ENCODE peak calls at places on chromosome 22, in eight cellular contexts. S, M, N, A, R, E, F and G are unnamed samples. For H3K27me3, the result is how much of the 10 kb centered on the place peaks cover.

GRCh38 chr22:38428714-38429113 is 26.3 kb downstream of the KCNJ4 start:
- DNase-seq in E (no peak), S (no peak), N (no peak), A (no peak), R (no peak), M (no peak), F (no peak), G (no peak)

GRCh38 chr22:33918676-33919590 is 1.3 kb downstream of the LARGE1 start:
- DNase-seq in E (no peak), F (no peak), N (no peak), R (no peak), S (peak), M (no peak), A (peak), G (peak)

GRCh38 chr22:28810839-28811491 is 10.6 kb upstream of the XBP1 start:
- DNase-seq in M (peak), E (no peak), R (no peak), F (no peak), S (no peak), A (no peak), N (no peak), G (no peak)

GRCh38 chr22:33210129-33210784 is 152.1 kb upstream of the SYN3 start:
- DNase-seq in A (peak), R (no peak), N (peak), S (peak), M (no peak), F (peak), E (peak), G (peak)

GRCh38 chr22:40973144-40973543 is 22.0 kb downstream of the RBX1 start:
- DNase-seq in A (no peak), S (no peak), F (no peak), R (no peak), N (no peak), M (no peak), E (no peak), G (no peak)

GRCh38 chr22:37760152-37760551 is 47.6 kb upstream of the GCAT start:
- DNase-seq in E (no peak), A (no peak), R (no peak), F (no peak), M (no peak), S (no peak), N (no peak), G (no peak)

GRCh38 chr22:41447435-41448188 is 1.0 kb upstream of the TOB2 start:
- DNase-seq in A (peak), F (peak), E (peak), R (peak), S (peak), N (peak), M (peak), G (peak)

GRCh38 chr22:40482391-40482790 is 112.0 kb downstream of the SGSM3 start:
- DNase-seq in E (no peak), R (no peak), N (peak), S (no peak), A (no peak), M (no peak), F (no peak), G (peak)

GRCh38 chr22:17706451-17706900 is 67.8 kb downstream of the BID start:
- DNase-seq in A (peak), M (peak), E (peak), R (peak), F (peak), S (peak), N (peak), G (peak)

GRCh38 chr22:49024775-49025440 is 802.8 kb downstream of the BRD1 start:
- DNase-seq in E (no peak), S (no peak), N (no peak), F (no peak), M (no peak), R (no peak), A (no peak), G (no peak)

GRCh38 chr22:24992946-24993345 is 40.4 kb downstream of the KIAA1671 start:
- DNase-seq in R (no peak), F (no peak), S (no peak), N (no peak), E (no peak), A (no peak), M (no peak), G (no peak)

GRCh38 chr22:22178992-22179391 is 65.6 kb upstream of the VPREB1 start:
- DNase-seq in E (no peak), M (no peak), N (no peak), A (no peak), F (no peak), S (no peak), R (no peak), G (no peak)

GRCh38 chr22:43900206-43900605 is 8.4 kb upstream of the PNPLA5 start:
- DNase-seq in R (no peak), N (no peak), S (no peak), E (no peak), F (no peak), A (no peak), M (no peak), G (no peak)

GRCh38 chr22:47133263-47133662 is 370.8 kb downstream of the TBC1D22A start:
- DNase-seq in M (no peak), S (no peak), F (no peak), E (no peak), R (no peak), N (no peak), A (peak), G (no peak)

GRCh38 chr22:40534379-40535188 is 101.9 kb downstream of the MRTFA start:
- DNase-seq in S (peak), A (peak), R (no peak), M (no peak), E (no peak), F (no peak), N (peak), G (peak)

GRCh38 chr22:33656808-33657628 is 263.3 kb downstream of the LARGE1 start:
- DNase-seq in R (no peak), M (no peak), N (no peak), E (no peak), A (no peak), S (no peak), F (no peak), G (no peak)

GRCh38 chr22:49747705-49748104 is 80.0 kb downstream of the BRD1 start:
- DNase-seq in S (no peak), M (no peak), N (no peak), E (no peak), R (no peak), F (no peak), A (no peak), G (no peak)

GRCh38 chr22:23289851-23290724 is 109.8 kb downstream of the BCR start:
- DNase-seq in A (peak), E (peak), R (peak), N (peak), F (peak), S (peak), M (peak), G (peak)

GRCh38 chr22:17575681-17576080 is 12.4 kb downstream of the SLC25A18 start:
- DNase-seq in M (no peak), A (no peak), E (no peak), N (no peak), R (no peak), S (no peak), F (no peak), G (no peak)

GRCh38 chr22:23106906-23107367 is 34.9 kb downstream of the RSPH14 start:
- DNase-seq in A (no peak), N (no peak), R (no peak), S (no peak), M (no peak), F (no peak), E (no peak), G (no peak)

GRCh38 chr22:42969348-42969975 is 45.5 kb downstream of the PACSIN2 start:
- DNase-seq in R (no peak), F (no peak), N (peak), A (peak), M (no peak), S (peak), E (no peak), G (peak)

GRCh38 chr22:31272522-31273446 is 19.5 kb downstream of the PIK3IP1 start:
- DNase-seq in A (peak), M (peak), F (peak), S (peak), N (peak), R (no peak), E (peak), G (no peak)

GRCh38 chr22:21070690-21071615 is 25.2 kb downstream of the LRRC74B start:
- DNase-seq in M (no peak), E (no peak), A (no peak), R (no peak), S (no peak), F (no peak), N (no peak), G (no peak)

GRCh38 chr22:48797731-48798130 is 1029.9 kb downstream of the BRD1 start:
- DNase-seq in R (no peak), E (no peak), N (no peak), F (no peak), S (no peak), A (no peak), M (no peak), G (no peak)

GRCh38 chr22:42138122-42138770 is 7.6 kb upstream of the CYP2D6 start:
- DNase-seq in N (no peak), S (no peak), F (no peak), E (no peak), R (no peak), M (no peak), A (no peak), G (no peak)

GRCh38 chr22:41021039-41021654 is 70.0 kb downstream of the RBX1 start:
- DNase-seq in M (no peak), A (no peak), S (no peak), R (no peak), E (peak), F (peak), N (no peak), G (no peak)

GRCh38 chr22:49670610-49671330 is 156.9 kb downstream of the BRD1 start:
- DNase-seq in R (no peak), S (no peak), N (no peak), A (no peak), E (peak), M (no peak), F (no peak), G (no peak)

GRCh38 chr22:20964799-20965103 is 2.3 kb upstream of the AIFM3 start:
- DNase-seq in N (no peak), E (no peak), M (no peak), A (no peak), R (no peak), F (no peak), S (no peak), G (no peak)

GRCh38 chr22:31083377-31083768 is 2.3 kb downstream of the SMTN start:
- DNase-seq in F (no peak), R (no peak), M (no peak), A (no peak), S (no peak), N (no peak), E (peak), G (no peak)

GRCh38 chr22:41969110-41969646 is at the start of gene SEPTIN3:
- DNase-seq in F (peak), A (no peak), S (no peak), M (no peak), R (no peak), E (no peak), N (no peak), G (no peak)

GRCh38 chr22:24402460-24403192 is 24.8 kb upstream of the ADORA2A start:
- DNase-seq in R (no peak), N (peak), A (peak), F (peak), S (peak), M (no peak), E (peak), G (peak)

GRCh38 chr22:23053051-23053707 is 17.1 kb upstream of the GNAZ start:
- DNase-seq in R (no peak), E (no peak), A (no peak), M (no peak), N (no peak), F (no peak), S (no peak), G (no peak)

GRCh38 chr22:17882727-17883126 is 108.5 kb upstream of the BID start:
- DNase-seq in F (no peak), N (no peak), M (no peak), R (no peak), S (no peak), E (no peak), A (no peak), G (no peak)

GRCh38 chr22:23129149-23129548 is 12.6 kb downstream of the RSPH14 start:
- DNase-seq in S (no peak), N (no peak), A (no peak), R (no peak), F (no peak), E (no peak), M (no peak), G (no peak)

DNA sequence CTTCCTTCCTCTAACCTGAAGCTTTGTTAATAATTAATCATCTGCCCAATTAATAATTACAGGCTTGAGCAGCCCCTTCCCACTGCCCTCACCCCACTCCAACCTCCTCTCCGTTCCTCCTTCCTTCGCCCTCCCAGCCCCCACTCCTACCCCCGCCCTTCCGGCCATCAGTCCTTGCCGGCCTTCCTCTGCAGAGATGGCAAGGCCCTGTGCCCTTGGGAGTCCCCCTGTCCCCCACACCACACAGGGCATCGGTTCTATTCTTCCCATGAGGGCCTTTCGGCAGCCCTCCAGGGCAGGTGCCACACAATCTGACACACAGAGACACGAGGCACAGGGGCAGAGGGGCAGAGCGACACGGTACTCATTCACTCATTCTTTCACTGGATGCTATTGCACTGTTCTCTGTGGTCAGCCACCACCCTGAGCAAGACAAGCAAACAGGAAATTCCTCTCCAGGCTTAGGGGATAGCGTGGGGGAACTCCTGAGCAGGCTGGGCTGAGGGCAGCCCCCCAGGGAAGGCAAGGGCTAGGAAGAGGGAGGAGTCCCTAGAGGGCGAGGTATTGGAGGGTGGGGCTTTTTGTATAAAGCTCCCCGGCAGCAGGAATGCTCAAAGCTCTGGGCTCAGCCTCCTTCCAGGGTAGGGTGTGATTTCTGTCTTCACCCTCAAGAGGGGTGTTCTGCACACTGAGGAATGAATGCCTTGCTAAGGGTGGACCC is 14.8 kb downstream of the MGAT3 start:
- DNase-seq in M (no peak), E (peak), F (no peak), A (peak), S (peak), R (no peak), N (peak), G (peak)
- H3K4me3 ChIP-seq in M (no peak), E (no peak), F (no peak), A (no peak), S (no peak), R (no peak), N (no peak), G (no peak)

DNA sequence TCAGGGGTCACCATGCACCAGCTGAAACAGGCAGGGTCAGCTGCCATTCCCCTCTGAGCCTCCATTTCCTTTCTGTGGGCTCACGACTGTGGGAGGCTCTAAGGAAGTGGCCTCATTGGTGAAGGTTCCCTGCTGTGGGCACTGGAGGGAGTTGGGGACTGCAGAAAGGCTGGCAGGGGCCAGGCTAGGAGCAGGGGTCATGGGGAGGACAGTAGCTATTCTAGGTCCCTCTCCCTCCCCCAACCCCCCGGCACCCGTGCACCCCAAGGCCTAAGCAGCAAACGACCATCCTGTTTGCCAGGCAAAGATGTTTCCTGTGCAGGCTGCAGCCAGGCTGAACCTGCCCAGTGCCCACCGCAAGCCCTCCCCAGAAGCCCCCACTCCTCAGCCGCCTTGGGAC is 189.5 kb downstream of the MN1 start:
- DNase-seq in N (no peak), S (no peak), E (no peak), R (no peak), F (no peak), M (no peak), A (no peak), G (no peak)
- H3K27me3 ChIP-seq in N (under half), S (half or more), E (half or more), R (under half), F (under half), M (under half), A (under half), G (under half)

GRCh38 chr22:44906999-44907644 is 102.7 kb downstream of the PHF21B start:
- DNase-seq in A (no peak), F (no peak), M (no peak), S (no peak), E (no peak), N (no peak), R (no peak), G (no peak)

GRCh38 chr22:44913198-44913983 is 96.4 kb downstream of the PHF21B start:
- DNase-seq in R (no peak), F (no peak), N (no peak), A (no peak), M (no peak), E (no peak), S (no peak), G (no peak)

GRCh38 chr22:44909241-44909640 is 100.6 kb downstream of the PHF21B start:
- DNase-seq in F (no peak), E (no peak), A (no peak), R (no peak), M (no peak), S (no peak), N (no peak), G (no peak)

GRCh38 chr22:44906248-44906936 is 103.4 kb downstream of the PHF21B start:
- DNase-seq in A (no peak), R (no peak), F (no peak), M (no peak), E (no peak), N (no peak), S (no peak), G (no peak)

GRCh38 chr22:44907765-44908737 is 101.8 kb downstream of the PHF21B start:
- DNase-seq in R (no peak), F (no peak), M (no peak), N (no peak), S (no peak), E (no peak), A (no peak), G (no peak)
- H3K4me3 ChIP-seq in R (no peak), F (no peak), M (no peak), N (no peak), S (no peak), E (no peak), A (no peak), G (no peak)

GRCh38 chr22:26169312-26170111 is at the start of gene SEZ6L:
- DNase-seq in E (no peak), F (peak), M (no peak), A (peak), N (no peak), R (no peak), S (no peak), G (no peak)
- H3K27me3 ChIP-seq in E (half or more), F (under half), M (under half), A (half or more), N (under half), R (under half), S (under half), G (under half)

GRCh38 chr22:35915477-35916013 is 113.1 kb downstream of the RBFOX2 start:
- DNase-seq in R (no peak), M (no peak), E (no peak), F (no peak), N (peak), S (peak), A (peak), G (peak)

GRCh38 chr22:35913925-35914324 is 114.7 kb downstream of the RBFOX2 start:
- DNase-seq in E (no peak), N (no peak), S (no peak), M (no peak), A (no peak), R (no peak), F (no peak), G (no peak)

GRCh38 chr22:35914357-35914664 is 114.3 kb downstream of the RBFOX2 start:
- DNase-seq in R (no peak), E (no peak), A (no peak), F (no peak), N (no peak), M (no peak), S (no peak), G (no peak)

GRCh38 chr22:35912668-35913067 is 116.0 kb downstream of the RBFOX2 start:
- DNase-seq in F (no peak), E (no peak), A (peak), M (no peak), R (no peak), N (no peak), S (no peak), G (no peak)

GRCh38 chr22:35914665-35915476 is 113.8 kb downstream of the RBFOX2 start:
- DNase-seq in N (peak), M (no peak), A (peak), E (peak), S (peak), R (peak), F (peak), G (peak)
- H3K4me3 ChIP-seq in N (peak), M (no peak), A (peak), E (peak), S (peak), R (peak), F (peak), G (peak)